ENCODE peak calls at places on chromosomes 6 and 20, in nine cellular contexts. B is BE2C, X is HepG2, V is GM23338, E is upper lobe of right lung, F is heart left ventricle, G is ovary, M is cardiac muscle cell, A is thoracic aorta. C is an unnamed sample. For H3K36me3 and H3K4me1, the result is how much of the 10 kb centered on the place peaks cover.

GRCh38 chr6:14452567-14453527 is 335.3 kb downstream of the CD83 start:
- DNase-seq in B (no peak), X (no peak), V (no peak), E (no peak), F (no peak), G (no peak), M (no peak), A (no peak), C (no peak)

GRCh38 chr6:139587469-139587868 is 213.0 kb upstream of the CITED2 start:
- DNase-seq in B (no peak), X (peak), V (no peak), E (no peak), F (no peak), G (no peak), M (peak), A (no peak), C (no peak)

GRCh38 chr6:169382735-169383134 is 129.1 kb upstream of the THBS2 start:
- DNase-seq in B (no peak), X (no peak), V (no peak), E (no peak), F (no peak), G (no peak), M (no peak), A (no peak), C (no peak)

GRCh38 chr6:95866732-95867131 is 149.0 kb upstream of the FUT9 start:
- DNase-seq in B (peak), X (peak), V (peak), E (no peak), F (no peak), G (no peak), M (no peak), A (no peak), C (no peak)

GRCh38 chr6:111805511-111806181 is 67.6 kb downstream of the FYN start:
- DNase-seq in B (peak), X (no peak), V (no peak), E (no peak), F (no peak), G (no peak), M (peak), A (no peak), C (no peak)

GRCh38 chr6:144662812-144663211 is 377.7 kb downstream of the UTRN start:
- DNase-seq in B (no peak), X (no peak), V (no peak), E (no peak), F (no peak), G (no peak), M (no peak), A (no peak), C (no peak)

GRCh38 chr6:169371344-169372144 is 117.9 kb upstream of the THBS2 start:
- DNase-seq in B (peak), X (peak), V (peak), E (no peak), F (no peak), G (no peak), M (peak), A (no peak), C (no peak)

GRCh38 chr20:44491635-44492395 is 16.1 kb downstream of the TTPAL start:
- DNase-seq in B (no peak), X (no peak), V (no peak), E (no peak), F (no peak), G (no peak), M (peak), A (no peak), C (no peak)

GRCh38 chr6:37303891-37304503 is 46.1 kb upstream of the TMEM217 start:
- DNase-seq in B (peak), X (peak), V (peak), E (no peak), F (no peak), G (no peak), M (peak), A (no peak), C (no peak)

GRCh38 chr6:144953552-144954240 is 668.6 kb downstream of the UTRN start:
- DNase-seq in B (no peak), X (no peak), V (no peak), E (no peak), F (no peak), G (no peak), M (peak), A (no peak), C (no peak)

GRCh38 chr6:73631849-73632248 is 21.9 kb downstream of the SLC17A5 start:
- DNase-seq in B (no peak), X (no peak), V (no peak), E (no peak), F (no peak), G (no peak), M (peak), A (no peak), C (no peak)

GRCh38 chr6:154239392-154239791 is 117.2 kb downstream of the IPCEF1 start:
- DNase-seq in B (no peak), X (no peak), V (no peak), E (no peak), F (no peak), G (no peak), M (no peak), A (no peak), C (no peak)

GRCh38 chr6:12097791-12098190 is 85.7 kb downstream of the HIVEP1 start:
- DNase-seq in B (no peak), X (no peak), V (no peak), E (no peak), F (no peak), G (no peak), M (peak), A (no peak), C (no peak)

GRCh38 chr6:27517928-27518787 is 45.3 kb upstream of the ZNF184 start:
- DNase-seq in B (peak), X (no peak), V (no peak), E (no peak), F (no peak), G (no peak), M (no peak), A (no peak), C (no peak)

GRCh38 chr6:33671381-33672072 is 40.0 kb downstream of the UQCC2 start:
- DNase-seq in B (no peak), X (no peak), V (no peak), E (no peak), F (no peak), G (no peak), M (no peak), A (no peak), C (no peak)
- H3K36me3 ChIP-seq in B (under half), X (under half), V (under half), E (half or more), F (under half), G (under half), M (under half), A (under half), C (half or more)

GRCh38 chr20:51985013-51985415 is 182.7 kb upstream of the SALL4 start:
- DNase-seq in B (no peak), X (peak), V (peak), E (no peak), F (no peak), G (no peak), M (peak), A (no peak), C (no peak)
- TF ChIP-seq CTCF in B (no peak), X (no peak), V (no peak), E (no peak), F (no peak), G (no peak), M (no peak), A (no peak), C (no peak)

GRCh38 chr6:119343167-119343566 is 6.4 kb downstream of the MAN1A1 start:
- DNase-seq in B (no peak), X (no peak), V (no peak), E (no peak), F (no peak), G (no peak), M (no peak), A (no peak), C (no peak)
- H3K4me1 ChIP-seq in B (under half), X (half or more), V (under half), E (under half), F (under half), G (under half), M (under half), A (under half), C (under half)

GRCh38 chr20:49470922-49471321 is 11.5 kb downstream of the KCNB1 start:
- DNase-seq in B (no peak), X (no peak), V (no peak), E (no peak), F (no peak), G (no peak), M (no peak), A (no peak), C (no peak)

GRCh38 chr20:49471397-49471796 is 11.1 kb downstream of the KCNB1 start:
- DNase-seq in B (no peak), X (no peak), V (no peak), E (no peak), F (no peak), G (no peak), M (no peak), A (no peak), C (no peak)

GRCh38 chr20:49466114-49466912 is 16.2 kb downstream of the KCNB1 start:
- DNase-seq in B (no peak), X (no peak), V (peak), E (no peak), F (no peak), G (no peak), M (no peak), A (no peak), C (no peak)

GRCh38 chr20:49469060-49469459 is 13.4 kb downstream of the KCNB1 start:
- DNase-seq in B (no peak), X (no peak), V (no peak), E (no peak), F (no peak), G (no peak), M (no peak), A (no peak), C (no peak)

GRCh38 chr20:49468412-49468811 is 14.1 kb downstream of the KCNB1 start:
- DNase-seq in B (no peak), X (no peak), V (no peak), E (no peak), F (no peak), G (no peak), M (no peak), A (no peak), C (no peak)
- H3K36me3 ChIP-seq in B (under half), X (under half), V (under half), E (under half), F (under half), G (under half), M (under half), A (under half), C (under half)

GRCh38 chr6:116096979-116097816 is 3.5 kb upstream of the NT5DC1 start:
- DNase-seq in B (no peak), X (no peak), V (no peak), E (no peak), F (no peak), G (no peak), M (peak), A (no peak), C (no peak)
- TF ChIP-seq CTCF in B (peak), X (no peak), V (no peak), E (peak), F (peak), G (no peak), M (peak), A (peak), C (peak)

DNA sequence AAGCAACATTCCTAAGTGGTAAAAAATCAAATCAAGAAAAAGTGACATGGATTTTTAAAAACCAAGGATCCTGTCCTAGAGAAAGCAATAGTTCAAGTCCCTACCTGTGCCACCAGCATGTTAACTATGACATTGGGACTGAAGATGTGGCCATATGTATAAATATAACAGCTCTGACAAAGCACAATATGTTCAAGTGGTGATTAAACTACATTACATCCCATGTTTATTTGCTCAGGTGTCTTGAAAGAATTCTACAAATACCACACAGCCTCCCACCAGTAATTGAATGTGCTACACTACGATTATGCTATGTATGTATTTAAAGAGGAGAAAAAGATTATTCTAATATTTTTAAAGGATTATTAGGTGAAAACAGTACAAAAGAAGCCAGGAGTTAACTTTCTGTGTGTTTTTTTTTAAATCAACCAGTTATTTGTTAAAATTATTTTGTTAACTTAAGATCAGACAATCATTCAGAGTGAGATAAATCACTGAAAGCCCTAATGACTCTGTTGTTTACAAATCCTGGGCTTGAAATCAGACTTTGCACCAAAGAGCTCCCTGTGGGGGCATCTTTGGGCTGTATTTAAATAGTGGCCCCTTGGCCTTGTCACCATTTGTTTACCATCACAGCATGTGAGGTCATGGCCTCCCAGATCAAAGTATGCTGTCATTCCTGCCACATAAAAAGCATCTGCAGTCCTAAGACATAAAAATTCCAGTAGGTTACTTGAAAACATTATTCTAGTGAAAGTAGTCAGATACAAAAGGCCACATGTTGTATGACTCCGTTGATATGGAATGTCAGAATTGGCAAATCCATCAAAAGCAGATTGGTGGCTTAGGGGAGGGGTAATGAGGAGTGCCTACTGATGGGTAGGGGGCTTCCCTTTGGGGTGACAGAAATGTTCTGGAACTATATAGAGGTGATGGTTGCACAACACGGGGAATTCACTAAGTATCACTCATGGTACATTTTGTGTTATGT is 17.1 kb downstream of the TTLL2 start:
- DNase-seq in B (no peak), X (peak), V (no peak), E (no peak), F (no peak), G (no peak), M (no peak), A (no peak), C (no peak)
- H3K4me1 ChIP-seq in B (under half), X (half or more), V (under half), E (under half), F (under half), G (under half), M (under half), A (under half), C (under half)